ENCODE peak calls at places on chromosomes 11 and 22, in four cellular contexts. One of them, this sample, is unnamed.
A peak's percentile ranks its signal among the peaks of the same experiment; 100 is the strongest.

GRCh38 chr11:75522645-75523044 is 3.1 kb downstream of the GDPD5 start:
- DNase-seq in A549: no peak
- DNase-seq in CD4-positive, alpha-beta T cell: no peak
- DNase-seq in HFF-Myc: no peak
- DNase-seq in this sample: no peak

GRCh38 chr11:121212696-121213567 is 79.6 kb upstream of the SC5D start:
- DNase-seq in A549: no peak
- DNase-seq in CD4-positive, alpha-beta T cell: no peak
- DNase-seq in HFF-Myc: no peak
- DNase-seq in this sample: peak; percentile 80

GRCh38 chr11:82782825-82783374 is 49.2 kb upstream of the FAM181B start:
- DNase-seq in A549: no peak
- DNase-seq in CD4-positive, alpha-beta T cell: no peak
- DNase-seq in HFF-Myc: no peak
- DNase-seq in this sample: no peak

GRCh38 chr11:7220636-7221035 is 31.1 kb upstream of the SYT9 start:
- DNase-seq in A549: no peak
- DNase-seq in CD4-positive, alpha-beta T cell: no peak
- DNase-seq in HFF-Myc: no peak
- DNase-seq in this sample: no peak

GRCh38 chr22:22395230-22395629 is 113.3 kb downstream of the ZNF280B start:
- DNase-seq in A549: no peak
- DNase-seq in CD4-positive, alpha-beta T cell: no peak
- DNase-seq in HFF-Myc: no peak
- DNase-seq in this sample: peak; percentile 82

GRCh38 chr22:50118557-50119168 is 28.9 kb downstream of the MOV10L1 start:
- DNase-seq in A549: peak; percentile 62
- DNase-seq in CD4-positive, alpha-beta T cell: no peak
- DNase-seq in HFF-Myc: peak; percentile 52
- DNase-seq in this sample: no peak

GRCh38 chr11:5204787-5205186 is 4.3 kb upstream of the OR51V1 start:
- DNase-seq in A549: peak; percentile 80
- DNase-seq in CD4-positive, alpha-beta T cell: no peak
- DNase-seq in HFF-Myc: peak; percentile 31
- DNase-seq in this sample: no peak

GRCh38 chr11:76048763-76049162 is 157.5 kb downstream of the WNT11 start:
- DNase-seq in A549: peak; percentile 63
- DNase-seq in CD4-positive, alpha-beta T cell: no peak
- DNase-seq in HFF-Myc: no peak
- DNase-seq in this sample: no peak

GRCh38 chr11:121650520-121651266 is 197.9 kb upstream of the SORL1-AS1 start:
- DNase-seq in A549: no peak
- DNase-seq in CD4-positive, alpha-beta T cell: no peak
- DNase-seq in HFF-Myc: no peak
- DNase-seq in this sample: no peak

GRCh38 chr11:12540913-12541587 is 133.2 kb upstream of the TEAD1 start:
- DNase-seq in A549: peak; percentile 34
- DNase-seq in CD4-positive, alpha-beta T cell: no peak
- DNase-seq in HFF-Myc: no peak
- DNase-seq in this sample: no peak

GRCh38 chr11:88680806-88681205 is 343.3 kb upstream of the CTSC start:
- DNase-seq in A549: no peak
- DNase-seq in CD4-positive, alpha-beta T cell: no peak
- DNase-seq in HFF-Myc: no peak
- DNase-seq in this sample: no peak

GRCh38 chr22:49783926-49784629 is 43.6 kb downstream of the BRD1 start:
- DNase-seq in A549: no peak
- DNase-seq in CD4-positive, alpha-beta T cell: no peak
- DNase-seq in HFF-Myc: no peak
- DNase-seq in this sample: no peak

GRCh38 chr11:62472063-62472884 is 53.4 kb downstream of the SCGB1A1 start:
- DNase-seq in A549: peak; percentile 57
- DNase-seq in CD4-positive, alpha-beta T cell: no peak
- DNase-seq in HFF-Myc: no peak
- DNase-seq in this sample: no peak

GRCh38 chr11:18330921-18331320 is 8.6 kb downstream of the GTF2H1 start:
- DNase-seq in A549: no peak
- DNase-seq in CD4-positive, alpha-beta T cell: no peak
- DNase-seq in HFF-Myc: no peak
- DNase-seq in this sample: no peak

GRCh38 chr22:44479662-44480061 is 18.4 kb downstream of the RTL6 start:
- DNase-seq in A549: no peak
- DNase-seq in CD4-positive, alpha-beta T cell: no peak
- DNase-seq in HFF-Myc: no peak
- DNase-seq in this sample: no peak

GRCh38 chr11:72217856-72218745 is 1.5 kb downstream of the FOLR2 start:
- DNase-seq in A549: no peak
- DNase-seq in CD4-positive, alpha-beta T cell: no peak
- DNase-seq in HFF-Myc: no peak
- DNase-seq in this sample: peak; percentile 56

GRCh38 chr11:75468534-75469340 is 35.7 kb upstream of the KLHL35 start:
- DNase-seq in A549: no peak
- DNase-seq in CD4-positive, alpha-beta T cell: no peak
- DNase-seq in HFF-Myc: peak; percentile 59
- DNase-seq in this sample: no peak

GRCh38 chr22:45448431-45448830 is 34.9 kb downstream of the RIBC2 start:
- DNase-seq in A549: no peak
- DNase-seq in CD4-positive, alpha-beta T cell: no peak
- DNase-seq in HFF-Myc: no peak
- DNase-seq in this sample: no peak

GRCh38 chr22:48740731-48741405 is 1086.8 kb downstream of the BRD1 start:
- DNase-seq in A549: no peak
- DNase-seq in CD4-positive, alpha-beta T cell: no peak
- DNase-seq in HFF-Myc: no peak
- DNase-seq in this sample: no peak

GRCh38 chr11:43555811-43556210 is 124.7 kb upstream of the HSD17B12 start:
- DNase-seq in A549: no peak
- DNase-seq in CD4-positive, alpha-beta T cell: no peak
- DNase-seq in HFF-Myc: no peak
- DNase-seq in this sample: no peak

GRCh38 chr11:76615950-76616349 is 54.6 kb downstream of the LRRC32 start:
- DNase-seq in A549: no peak
- DNase-seq in CD4-positive, alpha-beta T cell: no peak
- DNase-seq in HFF-Myc: no peak
- DNase-seq in this sample: no peak

GRCh38 chr11:32088117-32088941 is 2.5 kb upstream of the RCN1 start:
- DNase-seq in A549: no peak
- DNase-seq in CD4-positive, alpha-beta T cell: no peak
- DNase-seq in HFF-Myc: peak; percentile 60
- DNase-seq in this sample: no peak

GRCh38 chr11:45665206-45665932 is at the start of gene CHST1:
- DNase-seq in A549: peak; percentile 21
- DNase-seq in CD4-positive, alpha-beta T cell: no peak
- DNase-seq in HFF-Myc: no peak
- DNase-seq in this sample: no peak

GRCh38 chr11:61294717-61295595 is at the start of gene VWCE:
- DNase-seq in A549: peak; percentile 50
- DNase-seq in CD4-positive, alpha-beta T cell: peak; percentile 30
- DNase-seq in HFF-Myc: no peak
- DNase-seq in this sample: no peak

GRCh38 chr11:62081378-62082291 is 42.2 kb upstream of the INCENP start:
- DNase-seq in A549: peak; percentile 72
- DNase-seq in CD4-positive, alpha-beta T cell: peak; percentile 80
- DNase-seq in HFF-Myc: peak; percentile 31
- DNase-seq in this sample: no peak

GRCh38 chr11:32385998-32386397 is 49.3 kb downstream of the WT1 start:
- DNase-seq in A549: peak; percentile 44
- DNase-seq in CD4-positive, alpha-beta T cell: no peak
- DNase-seq in HFF-Myc: peak; percentile 14
- DNase-seq in this sample: no peak

GRCh38 chr11:47314992-47315391 is 37.5 kb downstream of the MYBPC3 start:
- DNase-seq in A549: no peak
- DNase-seq in CD4-positive, alpha-beta T cell: no peak
- DNase-seq in HFF-Myc: no peak
- DNase-seq in this sample: no peak

GRCh38 chr11:112166561-112166960 is 611 bp upstream of the TEX12 start:
- DNase-seq in A549: no peak
- DNase-seq in CD4-positive, alpha-beta T cell: no peak
- DNase-seq in HFF-Myc: no peak
- DNase-seq in this sample: no peak

GRCh38 chr11:67002297-67002913 is 20.5 kb upstream of the SYT12 start:
- DNase-seq in A549: no peak
- DNase-seq in CD4-positive, alpha-beta T cell: no peak
- DNase-seq in HFF-Myc: no peak
- DNase-seq in this sample: no peak

GRCh38 chr11:114651145-114651718 is 27.1 kb upstream of the NXPE2 start:
- DNase-seq in A549: no peak
- DNase-seq in CD4-positive, alpha-beta T cell: no peak
- DNase-seq in HFF-Myc: no peak
- DNase-seq in this sample: no peak

GRCh38 chr22:20424937-20425587 is 12.6 kb downstream of the SCARF2 start:
- DNase-seq in A549: peak; percentile 27
- DNase-seq in CD4-positive, alpha-beta T cell: no peak
- DNase-seq in HFF-Myc: no peak
- DNase-seq in this sample: no peak

GRCh38 chr11:2263012-2263565 is 7.3 kb downstream of the ASCL2 start:
- DNase-seq in A549: no peak
- DNase-seq in CD4-positive, alpha-beta T cell: no peak
- DNase-seq in HFF-Myc: no peak
- DNase-seq in this sample: no peak

GRCh38 chr22:46730568-46731245 is 7.3 kb downstream of the CERK start:
- DNase-seq in A549: no peak
- DNase-seq in CD4-positive, alpha-beta T cell: no peak
- DNase-seq in HFF-Myc: no peak
- DNase-seq in this sample: no peak

GRCh38 chr11:2573240-2574042 is 126.4 kb downstream of the KCNQ1OT1 start:
- DNase-seq in A549: no peak
- DNase-seq in CD4-positive, alpha-beta T cell: no peak
- DNase-seq in HFF-Myc: no peak
- DNase-seq in this sample: no peak

DNA sequence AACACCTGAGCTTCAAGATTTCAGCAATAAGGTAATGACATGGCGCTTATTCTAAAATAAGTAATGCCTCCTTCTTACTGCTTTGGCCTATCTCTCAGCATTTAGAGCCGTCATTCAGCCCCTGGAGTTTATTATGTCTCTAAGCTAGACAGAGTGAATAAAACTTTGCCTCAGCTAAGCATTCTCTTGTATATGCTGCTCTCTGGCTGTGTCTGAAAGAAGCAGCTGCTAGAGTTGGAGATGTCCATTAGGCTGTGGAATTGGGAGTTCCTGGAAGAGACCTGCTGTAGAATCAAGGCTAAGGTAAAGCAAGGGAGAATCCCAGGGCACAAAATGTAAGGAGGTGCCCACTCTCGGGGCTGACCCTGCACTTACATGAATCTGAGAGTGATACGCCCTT is 35.5 kb upstream of the TTC12 start:
- DNase-seq in A549: no peak
- DNase-seq in CD4-positive, alpha-beta T cell: no peak
- DNase-seq in HFF-Myc: no peak
- DNase-seq in this sample: no peak
- TF ChIP-seq CTCF in A549: no peak
- TF ChIP-seq CTCF in CD4-positive, alpha-beta T cell: no peak
- TF ChIP-seq CTCF in HFF-Myc: no peak
- TF ChIP-seq CTCF in this sample: peak; percentile 18

GRCh38 chr11:68324241-68324640 is 11.8 kb downstream of the LRP5 start:
- DNase-seq in A549: no peak
- DNase-seq in CD4-positive, alpha-beta T cell: no peak
- DNase-seq in HFF-Myc: no peak
- DNase-seq in this sample: no peak

GRCh38 chr11:68326334-68327215 is 14.2 kb downstream of the LRP5 start:
- DNase-seq in A549: no peak
- DNase-seq in CD4-positive, alpha-beta T cell: no peak
- DNase-seq in HFF-Myc: no peak
- DNase-seq in this sample: no peak

GRCh38 chr11:68325894-68326220 is 13.5 kb downstream of the LRP5 start:
- DNase-seq in A549: no peak
- DNase-seq in CD4-positive, alpha-beta T cell: no peak
- DNase-seq in HFF-Myc: no peak
- DNase-seq in this sample: no peak

GRCh38 chr11:68324695-68325094 is 12.3 kb downstream of the LRP5 start:
- DNase-seq in A549: no peak
- DNase-seq in CD4-positive, alpha-beta T cell: no peak
- DNase-seq in HFF-Myc: no peak
- DNase-seq in this sample: no peak

DNA sequence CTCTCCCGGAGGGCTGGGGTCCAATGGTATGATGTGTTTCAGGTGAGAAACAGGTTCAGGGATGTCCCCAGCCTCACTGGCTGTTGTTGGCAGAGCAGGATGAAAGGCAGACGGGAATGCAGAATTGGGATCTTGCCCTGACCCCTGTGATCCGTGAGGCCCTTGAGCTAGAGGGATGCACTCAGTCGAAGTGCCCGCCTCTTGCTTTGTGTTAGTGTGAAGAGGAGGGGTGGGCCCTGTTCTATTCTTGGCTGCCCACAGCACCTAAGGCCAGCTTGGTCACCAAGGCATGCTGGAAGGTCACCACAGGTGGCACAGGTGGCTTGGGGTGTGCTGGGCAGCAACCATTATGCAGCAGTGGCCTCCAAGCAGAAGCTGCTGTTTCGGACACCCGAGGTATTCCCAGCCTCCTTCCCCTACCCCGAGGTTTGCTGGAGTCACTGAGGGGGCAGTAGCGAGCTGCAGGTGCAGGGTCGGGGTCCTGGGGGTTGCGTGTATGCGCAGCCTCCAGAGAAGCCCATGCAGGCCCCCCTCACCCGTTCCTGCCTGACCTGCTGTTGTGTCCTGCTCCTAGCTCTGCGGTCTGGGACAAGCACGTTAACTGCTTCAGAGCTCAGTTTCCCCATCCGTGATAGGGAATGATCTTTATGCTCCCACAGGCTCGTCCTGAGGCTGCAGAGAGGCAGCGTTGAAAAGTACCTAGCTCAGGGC is 12.9 kb downstream of the LRP5 start:
- DNase-seq in A549: no peak
- DNase-seq in CD4-positive, alpha-beta T cell: no peak
- DNase-seq in HFF-Myc: no peak
- DNase-seq in this sample: no peak
- TF ChIP-seq CTCF in A549: no peak
- TF ChIP-seq CTCF in CD4-positive, alpha-beta T cell: no peak
- TF ChIP-seq CTCF in HFF-Myc: no peak
- TF ChIP-seq CTCF in this sample: no peak

DNA sequence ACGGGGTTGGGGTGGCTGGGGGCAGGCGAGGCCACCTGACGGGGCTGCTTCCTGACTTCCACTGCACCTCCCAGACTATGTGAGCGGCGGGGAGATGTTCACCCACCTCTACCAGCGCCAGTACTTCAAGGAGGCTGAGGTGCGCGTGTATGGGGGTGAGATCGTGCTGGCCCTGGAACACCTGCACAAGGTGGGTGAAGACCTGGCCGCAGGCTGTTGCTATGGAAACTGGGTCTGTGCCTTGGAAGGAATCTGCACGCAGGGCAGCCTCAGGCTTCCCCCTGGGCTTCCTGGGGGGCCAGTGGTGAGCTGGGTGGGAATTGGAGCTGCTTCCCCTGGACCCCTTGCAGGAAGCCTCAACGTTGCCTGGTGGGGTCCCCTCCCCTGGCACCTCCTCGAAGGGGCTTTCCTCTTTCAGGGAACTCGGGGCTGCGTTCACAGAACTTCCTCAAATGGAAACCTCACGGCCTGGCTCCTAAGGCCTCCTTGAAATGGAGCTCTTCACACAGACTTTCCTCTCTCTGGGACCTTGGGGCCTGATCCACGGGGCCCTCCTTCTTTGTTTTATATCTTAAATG is 1.5 kb downstream of the RPS6KA4 start:
- DNase-seq in A549: no peak
- DNase-seq in CD4-positive, alpha-beta T cell: no peak
- DNase-seq in HFF-Myc: no peak
- DNase-seq in this sample: no peak
- TF ChIP-seq CTCF in A549: no peak
- TF ChIP-seq CTCF in CD4-positive, alpha-beta T cell: no peak
- TF ChIP-seq CTCF in HFF-Myc: no peak
- TF ChIP-seq CTCF in this sample: no peak

GRCh38 chr22:38262051-38262795 is 10.6 kb downstream of the TMEM184B start:
- DNase-seq in A549: no peak
- DNase-seq in CD4-positive, alpha-beta T cell: peak; percentile 23
- DNase-seq in HFF-Myc: no peak
- DNase-seq in this sample: no peak
- TF ChIP-seq CTCF in A549: peak; percentile 23
- TF ChIP-seq CTCF in CD4-positive, alpha-beta T cell: peak; percentile 48
- TF ChIP-seq CTCF in HFF-Myc: peak; percentile 67
- TF ChIP-seq CTCF in this sample: no peak